ENCODE peak calls at places on chromosome 12, in ten cellular contexts. D, X, N, G, H, A, K, P, L and Z are unnamed samples.

GRCh38 chr12:46385439-46385838 is 12.9 kb upstream of the SLC38A2 start:
- DNase-seq in D (no peak), X (no peak), N (no peak), G (no peak), H (no peak), A (no peak), K (no peak), P (no peak), L (no peak), Z (no peak)

GRCh38 chr12:23004473-23005020 is 379.6 kb downstream of the ETNK1 start:
- DNase-seq in D (no peak), X (no peak), N (no peak), G (no peak), H (no peak), A (no peak), K (no peak), P (no peak), L (no peak), Z (no peak)

GRCh38 chr12:64445490-64445889 is 6.4 kb upstream of the TBK1 start:
- DNase-seq in D (no peak), X (no peak), N (no peak), G (no peak), H (no peak), A (no peak), K (no peak), P (no peak), L (no peak), Z (no peak)

GRCh38 chr12:5184159-5184558 is 140.5 kb downstream of the KCNA5 start:
- DNase-seq in D (no peak), X (no peak), N (no peak), G (no peak), H (no peak), A (no peak), K (no peak), P (no peak), L (peak; percentile 34), Z (no peak)

GRCh38 chr12:22121224-22121623 is 75.2 kb downstream of the CMAS start:
- DNase-seq in D (no peak), X (no peak), N (no peak), G (no peak), H (no peak), A (no peak), K (no peak), P (peak; percentile 58), L (no peak), Z (no peak)

GRCh38 chr12:40175045-40175444 is 49.8 kb upstream of the LRRK2 start:
- DNase-seq in D (no peak), X (no peak), N (no peak), G (no peak), H (no peak), A (no peak), K (no peak), P (no peak), L (no peak), Z (no peak)

GRCh38 chr12:53966070-53966384 is 6.9 kb upstream of the HOXC11 start:
- DNase-seq in D (no peak), X (no peak), N (no peak), G (no peak), H (no peak), A (no peak), K (no peak), P (no peak), L (no peak), Z (no peak)

GRCh38 chr12:47274725-47275124 is 195.0 kb upstream of the AMIGO2 start:
- DNase-seq in D (no peak), X (no peak), N (no peak), G (no peak), H (no peak), A (no peak), K (no peak), P (no peak), L (no peak), Z (no peak)

GRCh38 chr12:30805959-30806358 is 51.2 kb upstream of the CAPRIN2 start:
- DNase-seq in D (no peak), X (no peak), N (no peak), G (no peak), H (no peak), A (no peak), K (no peak), P (no peak), L (no peak), Z (no peak)

GRCh38 chr12:114481200-114481535 is 75.2 kb upstream of the TBX5 start:
- DNase-seq in D (no peak), X (no peak), N (no peak), G (no peak), H (no peak), A (no peak), K (no peak), P (no peak), L (peak; percentile 39), Z (no peak)

GRCh38 chr12:69916541-69917270 is 91.7 kb downstream of the MYRFL start:
- DNase-seq in D (no peak), X (no peak), N (no peak), G (no peak), H (no peak), A (no peak), K (no peak), P (no peak), L (no peak), Z (no peak)

GRCh38 chr12:108679282-108679681 is 45.6 kb upstream of the SELPLG start:
- DNase-seq in D (no peak), X (no peak), N (no peak), G (no peak), H (no peak), A (no peak), K (no peak), P (no peak), L (no peak), Z (no peak)

GRCh38 chr12:56160160-56160763 is 2.1 kb downstream of the MYL6 start:
- DNase-seq in D (no peak), X (no peak), N (no peak), G (no peak), H (peak; percentile 41), A (no peak), K (no peak), P (peak; percentile 71), L (peak; percentile 32), Z (no peak)

GRCh38 chr12:79911889-79912656 is 22.8 kb downstream of the PPP1R12A start:
- DNase-seq in D (no peak), X (no peak), N (no peak), G (no peak), H (no peak), A (no peak), K (no peak), P (no peak), L (peak; percentile 59), Z (no peak)

GRCh38 chr12:58728397-58728796 is 191.9 kb downstream of the LRIG3 start:
- DNase-seq in D (no peak), X (no peak), N (no peak), G (no peak), H (no peak), A (no peak), K (no peak), P (no peak), L (no peak), Z (no peak)

GRCh38 chr12:89821901-89822300 is 113.3 kb upstream of the ATP2B1 start:
- DNase-seq in D (no peak), X (no peak), N (no peak), G (no peak), H (peak; percentile 27), A (no peak), K (no peak), P (no peak), L (no peak), Z (no peak)

GRCh38 chr12:112907415-112908157 is 824 bp downstream of the OAS1 start:
- DNase-seq in D (no peak), X (no peak), N (no peak), G (no peak), H (peak; percentile 30), A (peak; percentile 12), K (no peak), P (no peak), L (no peak), Z (no peak)